ENCODE peak calls at places on chromosomes 6 and 20, in four cellular contexts. T is heart left ventricle, B is heart right ventricle, Z is pancreas. W is an unnamed sample. For H3K9me3, the result is how much of the 10 kb centered on the place peaks cover.

GRCh38 chr6:29995346-29995777 is 53.0 kb downstream of the HLA-A start:
- DNase-seq in B (no peak), T (no peak), Z (no peak), W (no peak)

GRCh38 chr6:21067521-21067920 is 526.0 kb upstream of the SOX4 start:
- DNase-seq in T (no peak), B (no peak), Z (no peak), W (no peak)

GRCh38 chr20:62202083-62202395 is 18.0 kb downstream of the HRH3 start:
- DNase-seq in Z (no peak), T (no peak), B (peak), W (no peak)

GRCh38 chr6:113293106-113293505 is 564.0 kb upstream of the MARCKS start:
- DNase-seq in Z (no peak), B (no peak), T (no peak), W (no peak)

GRCh38 chr6:43838276-43839036 is 68.4 kb downstream of the VEGFA start:
- DNase-seq in T (peak), Z (peak), B (peak), W (no peak)

GRCh38 chr20:10658051-10658823 is 15.6 kb downstream of the JAG1 start:
- DNase-seq in Z (peak), B (no peak), T (no peak), W (no peak)

GRCh38 chr6:140921366-140922226 is 1211.1 kb upstream of the GJE1 start:
- DNase-seq in B (no peak), Z (peak), T (no peak), W (peak)

GRCh38 chr6:126341126-126341525 is 1.2 kb downstream of the CENPW start:
- DNase-seq in T (no peak), Z (no peak), B (no peak), W (no peak)

GRCh38 chr20:60935971-60936370 is 316.1 kb upstream of the CDH4 start:
- DNase-seq in B (no peak), Z (no peak), T (no peak), W (no peak)

GRCh38 chr6:153032255-153032882 is 29.9 kb upstream of the MTRF1L start:
- DNase-seq in Z (no peak), T (no peak), B (no peak), W (no peak)

GRCh38 chr20:53205046-53205445 is 232.9 kb downstream of the TSHZ2 start:
- DNase-seq in T (no peak), B (no peak), Z (no peak), W (no peak)

GRCh38 chr20:50187403-50188051 is 3.1 kb upstream of the CEBPB start:
- DNase-seq in T (no peak), Z (no peak), B (peak), W (peak)

GRCh38 chr6:132354517-132355167 is 46.6 kb downstream of the MOXD1 start:
- DNase-seq in B (peak), Z (no peak), T (no peak), W (no peak)

GRCh38 chr6:108337721-108338120 is 42.9 kb downstream of the AFG1L start:
- DNase-seq in T (no peak), B (no peak), Z (no peak), W (no peak)

GRCh38 chr6:145155873-145156782 is 579.2 kb downstream of the EPM2A start:
- DNase-seq in Z (no peak), B (no peak), T (no peak), W (no peak)

GRCh38 chr6:79671605-79672266 is 40.6 kb downstream of the SH3BGRL2 start:
- DNase-seq in Z (peak), T (no peak), B (peak), W (peak)

GRCh38 chr20:18412202-18412901 is 54.5 kb downstream of the DZANK1 start:
- DNase-seq in B (no peak), Z (no peak), T (no peak), W (no peak)

GRCh38 chr6:81997091-81997926 is 244.8 kb upstream of the TENT5A start:
- DNase-seq in T (no peak), Z (no peak), B (no peak), W (no peak)

GRCh38 chr6:10719386-10720228 is 3.3 kb upstream of the TMEM14C start:
- DNase-seq in Z (peak), B (peak), T (peak), W (no peak)

GRCh38 chr6:29504961-29505360 is 17.2 kb upstream of the MAS1L start:
- DNase-seq in Z (peak), T (no peak), B (no peak), W (no peak)

GRCh38 chr20:51220293-51220706 is 197.4 kb upstream of the KCNG1 start:
- DNase-seq in Z (peak), B (peak), T (no peak), W (no peak)

GRCh38 chr6:87939776-87940175 is 107.9 kb upstream of the SPACA1 start:
- DNase-seq in Z (no peak), T (no peak), B (no peak), W (no peak)

GRCh38 chr6:35833534-35833933 is 28.4 kb downstream of the LHFPL5 start:
- DNase-seq in B (no peak), T (no peak), Z (no peak), W (no peak)

GRCh38 chr20:64083380-64084208 is 604 bp downstream of the LKAAEAR1 start:
- DNase-seq in B (peak), T (peak), Z (peak), W (peak)

GRCh38 chr6:97120511-97120910 is 162.5 kb downstream of the MMS22L start:
- DNase-seq in T (no peak), Z (no peak), B (no peak), W (no peak)

GRCh38 chr6:12233693-12234551 is 56.2 kb upstream of the EDN1 start:
- DNase-seq in B (no peak), Z (peak), T (no peak), W (peak)

GRCh38 chr20:2538356-2538755 is 2.0 kb downstream of the TMC2 start:
- DNase-seq in T (no peak), Z (no peak), B (no peak), W (no peak)

GRCh38 chr6:135880066-135880972 is 28.8 kb downstream of the PDE7B start:
- DNase-seq in Z (no peak), T (no peak), B (no peak), W (no peak)

GRCh38 chr6:28522594-28523557 is 2.8 kb upstream of the GPX5 start:
- DNase-seq in B (no peak), T (no peak), Z (no peak), W (no peak)

GRCh38 chr20:43579861-43580793 is 10.6 kb upstream of the IFT52 start:
- DNase-seq in B (no peak), T (no peak), Z (no peak), W (no peak)

GRCh38 chr6:19713411-19713810 is 123.8 kb upstream of the ID4 start:
- DNase-seq in B (no peak), Z (no peak), T (no peak), W (no peak)

GRCh38 chr6:53035549-53036213 is 29.5 kb upstream of the FBXO9 start:
- DNase-seq in Z (no peak), B (no peak), T (no peak), W (no peak)

GRCh38 chr6:40909811-40910210 is 129.2 kb downstream of the UNC5CL start:
- DNase-seq in B (no peak), Z (no peak), T (no peak), W (no peak)

GRCh38 chr6:2324166-2324953 is 79.0 kb upstream of the GMDS start:
- DNase-seq in Z (no peak), T (no peak), B (no peak), W (no peak)

GRCh38 chr6:2327591-2327990 is 82.2 kb upstream of the GMDS start:
- DNase-seq in Z (no peak), T (no peak), B (no peak), W (no peak)
- H3K9me3 ChIP-seq in Z (under half), T (half or more), B (under half), W (under half)

DNA sequence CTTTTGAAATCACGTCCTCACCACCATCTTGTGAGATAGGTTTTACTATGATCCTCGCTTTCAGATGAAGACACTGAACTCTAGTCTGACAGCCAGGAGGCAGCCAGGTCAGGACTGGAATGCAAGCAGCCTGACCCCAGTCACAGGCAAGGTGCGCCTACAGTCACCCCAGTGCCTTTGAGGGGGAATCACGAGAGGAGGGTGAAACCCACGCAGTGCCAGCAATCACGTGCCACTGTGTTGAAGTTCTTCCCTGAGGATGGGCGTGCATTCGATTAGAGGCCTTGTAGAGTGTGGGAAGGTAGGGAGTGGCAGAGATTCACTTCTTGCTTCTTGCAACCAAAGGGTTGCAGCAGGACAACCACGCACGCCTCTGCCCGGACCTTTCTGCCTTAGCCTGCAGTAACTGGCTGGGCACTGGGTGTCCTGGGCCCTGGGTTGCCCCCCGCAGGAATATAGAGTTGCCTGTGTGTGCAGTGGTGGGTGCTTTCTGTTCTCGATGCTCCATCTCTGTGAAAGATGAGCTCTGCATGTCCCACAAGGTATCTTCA is 33.7 kb upstream of the IRF4 start:
- DNase-seq in B (no peak), Z (no peak), T (peak), W (no peak)
- H3K9me3 ChIP-seq in B (under half), Z (under half), T (under half), W (under half)

DNA sequence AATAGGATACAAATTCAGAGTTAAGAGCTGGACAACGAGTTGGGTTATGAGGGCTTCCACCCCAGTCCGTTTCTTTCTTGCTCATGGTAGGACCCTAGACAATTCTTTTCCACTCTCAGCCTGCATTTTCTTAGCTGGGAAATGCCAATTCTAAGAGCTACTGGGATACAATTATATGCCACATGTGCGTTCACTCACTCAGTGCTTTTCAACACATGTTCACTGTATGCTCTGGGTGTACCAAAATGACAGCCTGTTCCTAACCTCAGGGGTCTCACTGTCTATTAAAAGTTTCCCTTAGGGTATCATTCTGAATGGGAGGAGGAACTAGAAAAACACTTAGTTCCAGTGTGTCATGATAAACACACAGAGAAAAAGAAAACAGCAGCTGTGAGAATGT is 505 bp upstream of the DEFB115 start:
- DNase-seq in B (no peak), T (no peak), Z (no peak), W (no peak)
- H3K9me3 ChIP-seq in B (under half), T (under half), Z (under half), W (under half)

GRCh38 chr6:165841153-165841558 is 178.1 kb upstream of the PDE10A start:
- DNase-seq in T (no peak), B (no peak), Z (no peak), W (no peak)
- H3K9me3 ChIP-seq in T (under half), B (under half), Z (under half), W (under half)

GRCh38 chr6:151075527-151075926 is 164.2 kb upstream of the AKAP12 start:
- DNase-seq in Z (no peak), T (no peak), B (no peak), W (no peak)

GRCh38 chr6:151078655-151079054 is 161.1 kb upstream of the AKAP12 start:
- DNase-seq in Z (no peak), B (no peak), T (no peak), W (no peak)

GRCh38 chr6:151075005-151075404 is 164.8 kb upstream of the AKAP12 start:
- DNase-seq in Z (no peak), B (no peak), T (no peak), W (no peak)

GRCh38 chr6:151071295-151071694 is 168.5 kb upstream of the AKAP12 start:
- DNase-seq in Z (no peak), B (no peak), T (no peak), W (no peak)

GRCh38 chr6:151075943-151076555 is 163.7 kb upstream of the AKAP12 start:
- DNase-seq in Z (no peak), T (no peak), B (no peak), W (no peak)
- H3K9me3 ChIP-seq in Z (under half), T (under half), B (under half), W (under half)